ENCODE peak calls at places on chromosome 7, in ten cellular contexts. V, E, A, Z, R, B, W, G, N and J are unnamed samples. For H3K4me1, the result is how much of the 10 kb centered on the place peaks cover.

GRCh38 chr7:36984051-36984492 is 259.8 kb upstream of the AOAH start:
- DNase-seq in V (no peak), E (no peak), A (no peak), Z (no peak), R (no peak), B (no peak), W (no peak), G (no peak), N (no peak), J (no peak)

GRCh38 chr7:43076189-43076605 is 36.2 kb upstream of the HECW1 start:
- DNase-seq in V (no peak), E (no peak), A (peak), Z (no peak), R (no peak), B (no peak), W (no peak), G (no peak), N (no peak), J (no peak)

GRCh38 chr7:155918720-155919399 is 106.6 kb upstream of the SHH start:
- DNase-seq in V (peak), E (peak), A (no peak), Z (no peak), R (no peak), B (peak), W (peak), G (peak), N (peak), J (no peak)

GRCh38 chr7:74283858-74284447 is 5.3 kb upstream of the CLIP2 start:
- DNase-seq in V (no peak), E (no peak), A (no peak), Z (no peak), R (no peak), B (no peak), W (no peak), G (no peak), N (no peak), J (no peak)

GRCh38 chr7:22645418-22646181 is 81.4 kb upstream of the IL6 start:
- DNase-seq in V (no peak), E (no peak), A (no peak), Z (no peak), R (no peak), B (no peak), W (no peak), G (no peak), N (no peak), J (no peak)

GRCh38 chr7:132865766-132866531 is 215.9 kb downstream of the CHCHD3 start:
- DNase-seq in V (no peak), E (peak), A (no peak), Z (no peak), R (no peak), B (no peak), W (peak), G (no peak), N (no peak), J (no peak)

GRCh38 chr7:106679153-106679931 is 18.4 kb upstream of the CCDC71L start:
- DNase-seq in V (no peak), E (peak), A (no peak), Z (no peak), R (peak), B (no peak), W (peak), G (no peak), N (no peak), J (no peak)

GRCh38 chr7:106865130-106866115 is at the start of gene PIK3CG:
- DNase-seq in V (no peak), E (no peak), A (no peak), Z (no peak), R (no peak), B (no peak), W (no peak), G (no peak), N (no peak), J (no peak)

GRCh38 chr7:43834463-43835251 is 34.7 kb downstream of the MRPS24 start:
- DNase-seq in V (no peak), E (peak), A (no peak), Z (no peak), R (no peak), B (no peak), W (no peak), G (no peak), N (no peak), J (no peak)

GRCh38 chr7:81767883-81768282 is 2.0 kb downstream of the HGF start:
- DNase-seq in V (no peak), E (no peak), A (no peak), Z (no peak), R (no peak), B (no peak), W (no peak), G (no peak), N (no peak), J (no peak)
- H3K27ac ChIP-seq in V (no peak), E (no peak), A (no peak), Z (peak), R (peak), B (no peak), W (no peak), G (no peak), N (no peak), J (peak)

GRCh38 chr7:139747662-139748372 is 30.0 kb downstream of the HIPK2 start:
- DNase-seq in V (no peak), E (no peak), A (no peak), Z (no peak), R (no peak), B (no peak), W (no peak), G (no peak), N (no peak), J (no peak)
- H3K4me1 ChIP-seq in V (under half), E (under half), A (under half), Z (under half), R (under half), B (under half), W (under half), G (under half), N (under half), J (half or more)

GRCh38 chr7:54788664-54789063 is 29.7 kb upstream of the SEC61G start:
- DNase-seq in V (peak), E (peak), A (peak), Z (peak), R (no peak), B (no peak), W (peak), G (peak), N (no peak), J (no peak)

GRCh38 chr7:54783952-54784351 is 24.9 kb upstream of the SEC61G start:
- DNase-seq in V (no peak), E (no peak), A (no peak), Z (no peak), R (no peak), B (no peak), W (no peak), G (no peak), N (no peak), J (no peak)

GRCh38 chr7:54782829-54783228 is 23.8 kb upstream of the SEC61G start:
- DNase-seq in V (no peak), E (no peak), A (no peak), Z (no peak), R (no peak), B (no peak), W (no peak), G (no peak), N (no peak), J (no peak)

GRCh38 chr7:54782314-54782713 is 23.3 kb upstream of the SEC61G start:
- DNase-seq in V (no peak), E (no peak), A (no peak), Z (no peak), R (no peak), B (no peak), W (no peak), G (no peak), N (no peak), J (no peak)

GRCh38 chr7:54785261-54785660 is 26.2 kb upstream of the SEC61G start:
- DNase-seq in V (no peak), E (peak), A (no peak), Z (no peak), R (no peak), B (no peak), W (no peak), G (no peak), N (no peak), J (no peak)
- TF ChIP-seq CTCF in V (no peak), E (no peak), A (peak), Z (no peak), R (no peak), B (no peak), W (no peak), G (no peak), N (no peak), J (no peak)

DNA sequence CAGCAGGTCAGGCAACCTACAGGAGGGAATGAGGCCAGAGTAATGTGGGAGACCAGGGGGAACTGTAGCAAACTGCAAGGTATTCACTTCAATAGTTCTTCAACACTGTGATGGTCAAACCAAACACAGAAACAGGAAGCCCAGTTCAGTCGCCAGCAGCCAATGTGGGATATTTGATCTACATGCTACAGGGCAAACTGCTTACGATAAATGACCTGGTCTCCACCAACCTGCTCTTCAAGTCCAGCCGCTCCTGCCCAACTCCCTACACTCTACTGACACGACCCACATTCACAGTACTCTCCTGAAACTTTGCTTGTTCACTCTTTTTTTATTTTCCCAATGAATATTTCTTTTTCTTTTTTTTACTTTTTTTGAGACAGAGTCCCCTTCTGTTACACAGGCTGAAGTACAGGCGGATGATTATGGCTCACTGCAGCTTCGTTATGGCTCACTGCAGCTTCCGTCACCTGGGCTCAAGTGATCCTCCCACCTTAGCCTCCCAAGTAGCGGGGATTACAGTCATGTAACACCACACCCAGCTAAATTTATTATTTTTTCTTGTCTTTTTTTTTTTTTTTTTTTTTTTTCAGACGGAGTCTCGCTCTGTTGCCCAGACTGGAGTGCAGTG is 42.1 kb downstream of the MDH2 start:
- DNase-seq in V (no peak), E (peak), A (no peak), Z (no peak), R (no peak), B (no peak), W (no peak), G (no peak), N (no peak), J (no peak)
- H3K27ac ChIP-seq in V (no peak), E (peak), A (no peak), Z (no peak), R (no peak), B (no peak), W (no peak), G (peak), N (no peak), J (no peak)

DNA sequence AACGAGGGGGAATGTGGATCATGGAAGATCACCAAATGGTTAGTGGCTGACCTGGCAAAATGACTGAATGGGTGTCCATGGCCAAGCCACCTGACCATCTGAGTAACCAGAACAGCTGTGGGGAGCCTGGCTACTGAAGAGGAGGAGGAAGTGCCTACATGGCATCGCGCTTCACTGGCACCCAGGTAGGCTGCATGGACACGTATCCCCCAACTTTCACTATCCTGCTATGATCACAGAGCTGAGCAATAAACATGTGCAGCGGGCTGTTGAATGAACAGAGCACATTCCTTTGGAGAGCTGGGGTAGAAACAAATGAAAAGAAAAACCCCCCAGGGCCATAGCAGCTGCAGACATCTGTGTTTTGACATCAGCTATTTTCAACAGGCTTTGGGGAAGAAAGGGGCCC is 6.5 kb downstream of the AKR1B1 start:
- DNase-seq in V (no peak), E (no peak), A (no peak), Z (no peak), R (no peak), B (no peak), W (no peak), G (no peak), N (no peak), J (no peak)
- H3K4me1 ChIP-seq in V (under half), E (under half), A (under half), Z (under half), R (under half), B (under half), W (under half), G (half or more), N (under half), J (under half)

GRCh38 chr7:818031-818699 is 14.1 kb upstream of the SUN1 start:
- DNase-seq in V (no peak), E (peak), A (no peak), Z (no peak), R (no peak), B (no peak), W (no peak), G (peak), N (peak), J (no peak)
- TF ChIP-seq CTCF in V (peak), E (peak), A (peak), Z (peak), R (peak), B (peak), W (no peak), G (peak), N (no peak), J (peak)

GRCh38 chr7:116209561-116210070 is 723 bp upstream of the TES start:
- DNase-seq in V (no peak), E (no peak), A (no peak), Z (no peak), R (no peak), B (no peak), W (no peak), G (no peak), N (no peak), J (no peak)
- H3K27ac ChIP-seq in V (no peak), E (no peak), A (no peak), Z (no peak), R (no peak), B (no peak), W (peak), G (peak), N (no peak), J (no peak)

GRCh38 chr7:122965306-122965705 is 30.2 kb downstream of the TAS2R16 start:
- DNase-seq in V (no peak), E (no peak), A (no peak), Z (no peak), R (no peak), B (no peak), W (no peak), G (no peak), N (no peak), J (no peak)
- H3K4me1 ChIP-seq in V (under half), E (under half), A (under half), Z (under half), R (under half), B (under half), W (under half), G (under half), N (under half), J (under half)

DNA sequence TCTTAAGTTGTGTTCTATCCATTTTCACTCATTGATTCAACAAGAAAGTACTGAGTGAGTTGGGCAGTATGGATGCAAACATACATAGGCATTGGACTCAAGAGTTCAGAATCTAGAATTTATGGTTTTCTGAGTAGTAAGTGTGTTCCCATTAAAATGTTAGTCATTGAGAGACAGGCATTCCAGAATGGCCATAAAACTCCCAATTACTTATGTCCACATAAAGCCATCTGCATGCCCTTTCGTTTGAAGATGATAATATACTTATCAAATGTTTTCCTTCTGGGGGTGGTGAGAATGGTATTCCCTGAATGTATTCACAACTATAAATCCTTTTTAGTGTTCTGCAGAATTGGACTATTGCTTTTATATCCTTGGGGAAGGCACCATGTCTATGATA is 131.6 kb downstream of the CD36 start:
- DNase-seq in V (no peak), E (peak), A (no peak), Z (no peak), R (no peak), B (no peak), W (peak), G (no peak), N (no peak), J (no peak)
- TF ChIP-seq CTCF in V (no peak), E (no peak), A (no peak), Z (no peak), R (no peak), B (no peak), W (no peak), G (no peak), N (no peak), J (no peak)